ENCODE peak calls at places on chromosomes 1 and 21, in eight cellular contexts. N, R, H, A, L, O, Q and E are unnamed samples.

GRCh38 chr1:26290061-26290415 is 10.2 kb downstream of the SH3BGRL3 start:
- DNase-seq in N (no peak), R (no peak), H (no peak), A (no peak), L (no peak), O (no peak), Q (peak), E (no peak)

GRCh38 chr1:81340258-81340657 is 460.5 kb upstream of the ADGRL2 start:
- DNase-seq in N (no peak), R (no peak), H (no peak), A (no peak), L (no peak), O (no peak), Q (no peak), E (no peak)

GRCh38 chr1:64041366-64042131 is 161.9 kb upstream of the UBE2U start:
- DNase-seq in N (no peak), R (no peak), H (no peak), A (no peak), L (no peak), O (no peak), Q (no peak), E (no peak)

GRCh38 chr1:59238535-59238934 is 58.4 kb upstream of the FGGY start:
- DNase-seq in N (no peak), R (no peak), H (no peak), A (no peak), L (no peak), O (no peak), Q (no peak), E (no peak)

GRCh38 chr1:38221006-38221649 is 174.5 kb upstream of the POU3F1 start:
- DNase-seq in N (no peak), R (no peak), H (no peak), A (no peak), L (no peak), O (peak), Q (no peak), E (no peak)

GRCh38 chr21:26732442-26733221 is 112.6 kb downstream of the ADAMTS1 start:
- DNase-seq in N (no peak), R (peak), H (no peak), A (no peak), L (no peak), O (peak), Q (no peak), E (no peak)

GRCh38 chr1:43319766-43320165 is 17.9 kb upstream of the MPL start:
- DNase-seq in N (no peak), R (no peak), H (no peak), A (no peak), L (no peak), O (no peak), Q (no peak), E (no peak)

GRCh38 chr1:171090604-171091003 is at the start of gene FMO3:
- DNase-seq in N (no peak), R (no peak), H (no peak), A (no peak), L (no peak), O (no peak), Q (no peak), E (no peak)

GRCh38 chr1:228453022-228453560 is 34.1 kb upstream of the RNF187 start:
- DNase-seq in N (no peak), R (no peak), H (no peak), A (no peak), L (no peak), O (no peak), Q (no peak), E (no peak)

GRCh38 chr1:7581754-7582264 is 189.3 kb upstream of the VAMP3 start:
- DNase-seq in N (no peak), R (no peak), H (no peak), A (no peak), L (no peak), O (no peak), Q (no peak), E (no peak)

GRCh38 chr1:112399456-112399855 is 3.4 kb downstream of the CTTNBP2NL start:
- DNase-seq in N (no peak), R (no peak), H (no peak), A (no peak), L (no peak), O (no peak), Q (no peak), E (no peak)

GRCh38 chr1:234617986-234618725 is 8.2 kb upstream of the IRF2BP2 start:
- DNase-seq in N (peak), R (no peak), H (no peak), A (no peak), L (no peak), O (peak), Q (no peak), E (peak)

GRCh38 chr1:30312226-30312625 is 411.2 kb downstream of the MATN1 start:
- DNase-seq in N (no peak), R (no peak), H (no peak), A (no peak), L (no peak), O (no peak), Q (peak), E (no peak)

GRCh38 chr1:8027748-8028631 is 1.9 kb upstream of the ERRFI1 start:
- DNase-seq in N (peak), R (no peak), H (no peak), A (no peak), L (no peak), O (peak), Q (no peak), E (no peak)

GRCh38 chr21:31366825-31367224 is 22.8 kb upstream of the TIAM1 start:
- DNase-seq in N (no peak), R (no peak), H (no peak), A (no peak), L (peak), O (peak), Q (no peak), E (no peak)

GRCh38 chr1:86441581-86441980 is 17.6 kb downstream of the CLCA2 start:
- DNase-seq in N (no peak), R (no peak), H (no peak), A (peak), L (no peak), O (no peak), Q (no peak), E (peak)

GRCh38 chr21:17612023-17612564 is 607 bp downstream of the BTG3 start:
- DNase-seq in N (peak), R (peak), H (no peak), A (peak), L (no peak), O (peak), Q (peak), E (peak)

GRCh38 chr1:70008658-70009057 is 196.7 kb downstream of the LRRC40 start:
- DNase-seq in N (no peak), R (no peak), H (no peak), A (no peak), L (no peak), O (no peak), Q (no peak), E (no peak)

GRCh38 chr1:22876359-22877111 is 96.1 kb downstream of the LACTBL1 start:
- DNase-seq in N (no peak), R (peak), H (no peak), A (no peak), L (no peak), O (peak), Q (no peak), E (no peak)

GRCh38 chr21:32603131-32603530 is 9.0 kb downstream of the CFAP298 start:
- DNase-seq in N (peak), R (no peak), H (no peak), A (no peak), L (no peak), O (no peak), Q (no peak), E (no peak)

GRCh38 chr1:240312872-240313271 is 221.2 kb downstream of the FMN2 start:
- DNase-seq in N (no peak), R (no peak), H (no peak), A (no peak), L (no peak), O (peak), Q (no peak), E (no peak)

GRCh38 chr1:160400646-160401486 is 502 bp downstream of the VANGL2 start:
- DNase-seq in N (peak), R (peak), H (peak), A (no peak), L (no peak), O (no peak), Q (peak), E (no peak)

GRCh38 chr1:176998396-176998795 is 166.1 kb downstream of the ASTN1 start:
- DNase-seq in N (peak), R (no peak), H (peak), A (no peak), L (no peak), O (no peak), Q (no peak), E (no peak)

GRCh38 chr1:17429183-17429582 is 10.3 kb downstream of the RCC2 start:
- DNase-seq in N (no peak), R (no peak), H (no peak), A (no peak), L (no peak), O (no peak), Q (no peak), E (no peak)

GRCh38 chr1:167517535-167518330 is 596 bp downstream of the CD247 start:
- DNase-seq in N (no peak), R (no peak), H (no peak), A (peak), L (no peak), O (peak), Q (peak), E (peak)

GRCh38 chr1:15618685-15619525 is 1.6 kb downstream of the DDI2 start:
- DNase-seq in N (no peak), R (no peak), H (no peak), A (no peak), L (no peak), O (peak), Q (no peak), E (no peak)

GRCh38 chr21:42312626-42313104 is 2.5 kb downstream of the TFF3 start:
- DNase-seq in N (peak), R (no peak), H (peak), A (no peak), L (no peak), O (no peak), Q (peak), E (no peak)